ENCODE peak calls at places on chromosomes 5 and 9, in six cellular contexts. U is AG10803; V is GM12865; W is GM20000; O is body of pancreas; L is CD8-positive, alpha-beta T cell. F is an unnamed sample.

GRCh38 chr5:57407391-57407790 is 75.2 kb downstream of the ACTBL2 start:
- DNase-seq in U (peak; percentile 9), O (no peak), L (no peak), W (no peak), V (no peak), F (no peak)

GRCh38 chr9:84001621-84002020 is 21.0 kb downstream of the RMI1 start:
- DNase-seq in L (no peak), V (no peak), U (no peak), O (no peak), W (no peak), F (no peak)

GRCh38 chr5:165829504-165829903 is 2324.1 kb downstream of the MAT2B start:
- DNase-seq in O (no peak), L (no peak), V (no peak), W (no peak), U (no peak), F (no peak)

GRCh38 chr9:84759300-84759750 is 89.8 kb downstream of the NTRK2 start:
- DNase-seq in V (peak; percentile 87), W (peak; percentile 28), O (no peak), U (no peak), L (no peak), F (no peak)

GRCh38 chr9:71223953-71224538 is 102.6 kb upstream of the TRPM3 start:
- DNase-seq in O (no peak), U (peak; percentile 49), L (no peak), W (no peak), V (no peak), F (no peak)

GRCh38 chr5:82720764-82721163 is 356.4 kb downstream of the TMEM167A start:
- DNase-seq in U (no peak), O (no peak), L (no peak), W (no peak), V (no peak), F (no peak)

GRCh38 chr5:58085800-58086199 is 374.1 kb downstream of the PLK2 start:
- DNase-seq in O (peak; percentile 12), W (no peak), U (no peak), L (no peak), V (no peak), F (no peak)

GRCh38 chr5:73333944-73334703 is 114.5 kb downstream of the FOXD1 start:
- DNase-seq in O (no peak), V (no peak), U (no peak), L (no peak), W (no peak), F (no peak)

GRCh38 chr9:9229269-9229668 is 1383.5 kb downstream of the PTPRD start:
- DNase-seq in O (no peak), V (no peak), U (no peak), L (no peak), W (no peak), F (no peak)

GRCh38 chr5:43428034-43428712 is 16.0 kb upstream of the CCL28 start:
- DNase-seq in U (peak; percentile 30), O (no peak), V (no peak), L (no peak), W (no peak), F (no peak)

GRCh38 chr9:136133191-136133958 is 14.7 kb upstream of the TMEM250 start:
- DNase-seq in W (peak; percentile 74), V (no peak), U (no peak), O (no peak), L (peak; percentile 25), F (no peak)

GRCh38 chr5:104355350-104355749 is 792.8 kb upstream of the NUDT12 start:
- DNase-seq in U (no peak), O (no peak), L (no peak), V (no peak), W (no peak), F (no peak)

GRCh38 chr5:111469293-111469896 is 42.9 kb downstream of the STARD4 start:
- DNase-seq in V (no peak), O (no peak), U (no peak), L (no peak), W (no peak), F (no peak)

GRCh38 chr5:154575869-154576806 is 98.1 kb upstream of the HAND1 start:
- DNase-seq in U (no peak), L (no peak), O (no peak), W (peak; percentile 69), V (peak; percentile 81), F (no peak)
- TF ChIP-seq CTCF in U (no peak), L (no peak), O (peak; percentile 20), W (peak; percentile 50), V (peak; percentile 55), F (no peak)

DNA sequence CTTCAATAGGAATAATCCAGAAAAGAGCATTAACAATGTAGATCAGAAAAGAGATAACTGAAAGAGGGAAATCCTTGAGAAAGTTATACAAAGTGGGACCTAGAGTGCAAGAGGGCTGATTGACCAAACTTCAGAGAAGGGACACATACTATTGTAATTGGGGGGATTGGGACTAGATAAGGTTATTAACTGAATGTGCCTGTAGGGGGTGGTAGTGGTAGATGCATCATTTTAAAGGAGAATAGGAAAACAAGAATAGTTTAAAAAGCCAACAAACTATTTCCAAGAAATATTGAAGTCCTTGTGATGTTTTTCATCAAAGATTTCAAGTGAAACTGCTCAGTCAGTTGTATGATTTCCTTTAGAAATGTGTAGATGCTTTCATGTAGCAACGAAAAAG is 468.5 kb downstream of the TAF11L14 start:
- DNase-seq in U (no peak), L (no peak), O (no peak), V (no peak), W (no peak), F (no peak)
- TF ChIP-seq CTCF in U (no peak), L (no peak), O (no peak), V (no peak), W (no peak), F (no peak)

GRCh38 chr5:78063495-78063894 is 231.0 kb downstream of the AP3B1 start:
- DNase-seq in W (no peak), O (no peak), U (no peak), L (no peak), V (no peak), F (no peak)

GRCh38 chr5:78065073-78065472 is 229.4 kb downstream of the AP3B1 start:
- DNase-seq in V (no peak), O (no peak), W (no peak), U (no peak), L (no peak), F (no peak)

GRCh38 chr5:78060421-78060820 is 234.1 kb downstream of the AP3B1 start:
- DNase-seq in W (no peak), O (no peak), V (no peak), U (peak; percentile 18), L (no peak), F (no peak)

GRCh38 chr5:78062645-78063044 is 231.9 kb downstream of the AP3B1 start:
- DNase-seq in U (no peak), O (no peak), V (no peak), W (no peak), L (no peak), F (no peak)

GRCh38 chr5:78065663-78066062 is 228.8 kb downstream of the AP3B1 start:
- DNase-seq in W (no peak), O (no peak), U (no peak), L (no peak), V (peak; percentile 30), F (no peak)
- TF ChIP-seq CTCF in W (no peak), O (no peak), U (no peak), L (no peak), V (peak; percentile 31), F (no peak)

GRCh38 chr5:163104496-163104895 is 332.9 kb upstream of the CCNG1 start:
- DNase-seq in L (no peak), V (peak; percentile 28), W (no peak), O (peak; percentile 16), U (no peak), F (no peak)
- TF ChIP-seq CTCF in L (no peak), V (peak; percentile 31), W (no peak), O (no peak), U (no peak), F (no peak)

GRCh38 chr5:168020522-168021294 is 270.7 kb upstream of the WWC1 start:
- DNase-seq in W (no peak), V (no peak), L (no peak), O (no peak), U (no peak), F (no peak)
- TF ChIP-seq CTCF in W (no peak), V (no peak), L (no peak), O (peak; percentile 25), U (peak; percentile 37), F (peak; percentile 21)

F was measured in AG09319.